ENCODE peak calls at places on chromosomes 13 and 19, in nine cellular contexts. M, X, O, R, L, G, B, P and K are unnamed samples.
A peak's percentile ranks its signal among the peaks of the same experiment; 100 is the strongest.

GRCh38 chr13:55632402-55632801 is 1508.3 kb upstream of the PRR20A start:
- DNase-seq in M (no peak), R (no peak), O (no peak), L (no peak), X (no peak), G (no peak), B (no peak), P (no peak), K (no peak)

GRCh38 chr13:113178070-113178895 is 19.8 kb downstream of the PROZ start:
- DNase-seq in L (no peak), R (peak; percentile 99), G (no peak), B (no peak), X (no peak), M (no peak), O (peak; percentile 70), P (no peak), K (no peak)

GRCh38 chr13:51122868-51123267 is 11.8 kb upstream of the C13orf42 start:
- DNase-seq in P (no peak), B (no peak), L (no peak), X (peak; percentile 12), R (no peak), M (peak; percentile 61), G (peak; percentile 9), O (no peak), K (no peak)

GRCh38 chr13:90882551-90882950 is 464.9 kb upstream of the MIR17HG start:
- DNase-seq in R (no peak), O (no peak), X (no peak), M (no peak), P (no peak), L (no peak), B (no peak), G (no peak), K (no peak)

GRCh38 chr19:33794578-33795369 is 1.9 kb upstream of the KCTD15 start:
- DNase-seq in P (peak; percentile 52), B (no peak), L (no peak), X (no peak), R (peak; percentile 23), O (peak; percentile 30), G (no peak), M (peak; percentile 69), K (peak; percentile 59)

GRCh38 chr19:52896431-52897148 is 845 bp downstream of the ZNF320 start:
- DNase-seq in X (peak; percentile 22), G (no peak), O (peak; percentile 32), L (peak; percentile 53), M (peak; percentile 68), P (peak; percentile 51), R (peak; percentile 32), B (peak; percentile 70), K (peak; percentile 41)

GRCh38 chr13:20995245-20995829 is 66.0 kb downstream of the LATS2 start:
- DNase-seq in X (no peak), R (no peak), M (peak; percentile 17), G (no peak), L (no peak), P (no peak), O (no peak), B (no peak), K (no peak)

GRCh38 chr19:33755314-33756020 is 41.2 kb upstream of the KCTD15 start:
- DNase-seq in O (no peak), M (no peak), R (no peak), P (no peak), G (no peak), X (no peak), B (no peak), L (no peak), K (peak; percentile 30)

GRCh38 chr13:94128430-94128829 is 351.1 kb downstream of the DCT start:
- DNase-seq in B (no peak), O (no peak), G (no peak), X (no peak), R (no peak), L (no peak), P (peak; percentile 26), M (no peak), K (no peak)

GRCh38 chr19:3849092-3849491 is 19.7 kb downstream of the ZFR2 start:
- DNase-seq in O (no peak), B (peak; percentile 52), M (peak; percentile 88), X (peak; percentile 78), L (no peak), P (no peak), R (peak; percentile 28), G (peak; percentile 42), K (peak; percentile 52)

GRCh38 chr19:42409477-42409876 is 17.7 kb downstream of the LIPE start:
- DNase-seq in M (no peak), L (peak; percentile 33), B (no peak), P (peak; percentile 52), G (no peak), R (no peak), X (peak; percentile 94), O (no peak), K (no peak)

GRCh38 chr13:31627097-31627496 is 112.2 kb upstream of the RXFP2 start:
- DNase-seq in R (peak; percentile 59), M (no peak), O (peak; percentile 8), L (no peak), B (no peak), P (no peak), G (no peak), X (no peak), K (no peak)

GRCh38 chr13:47459512-47459911 is 541.6 kb downstream of the SUCLA2 start:
- DNase-seq in R (peak; percentile 12), B (no peak), L (no peak), M (no peak), X (no peak), P (no peak), O (peak; percentile 25), G (no peak), K (peak; percentile 38)

GRCh38 chr19:48959341-48960239 is 4.9 kb downstream of the BAX start:
- DNase-seq in G (no peak), M (no peak), L (no peak), R (no peak), B (no peak), X (no peak), P (no peak), O (no peak), K (no peak)

GRCh38 chr19:3479177-3479818 is 1.0 kb downstream of the SMIM24 start:
- DNase-seq in X (no peak), G (no peak), M (peak; percentile 78), O (peak; percentile 43), P (no peak), R (no peak), B (peak; percentile 55), L (no peak), K (peak; percentile 66)

GRCh38 chr19:10514211-10515145 is 2.8 kb downstream of the S1PR5 start:
- DNase-seq in O (no peak), M (peak; percentile 89), G (peak; percentile 33), P (no peak), L (no peak), R (no peak), B (no peak), X (peak; percentile 7), K (peak; percentile 88)

GRCh38 chr19:39411006-39411831 is 1.2 kb upstream of the PLEKHG2 start:
- DNase-seq in R (peak; percentile 47), B (no peak), M (peak; percentile 70), L (no peak), X (peak; percentile 56), P (peak; percentile 58), G (no peak), O (no peak), K (no peak)

GRCh38 chr13:43042410-43042921 is 19.1 kb downstream of the DNAJC15 start:
- DNase-seq in M (no peak), R (peak; percentile 34), X (no peak), G (no peak), O (no peak), L (no peak), B (no peak), P (no peak), K (no peak)

GRCh38 chr13:113942591-113943103 is 31.2 kb downstream of the C13orf46 start:
- DNase-seq in B (no peak), O (no peak), P (no peak), M (no peak), G (no peak), R (no peak), X (no peak), L (no peak), K (no peak)

GRCh38 chr19:2271516-2272103 is 10.4 kb downstream of the PEAK3 start:
- DNase-seq in P (no peak), B (no peak), O (peak; percentile 75), G (no peak), M (no peak), R (peak; percentile 93), X (no peak), L (no peak), K (peak; percentile 26)

GRCh38 chr13:110832531-110832930 is 82.3 kb downstream of the ANKRD10 start:
- DNase-seq in L (no peak), R (no peak), G (no peak), M (no peak), B (no peak), O (no peak), P (no peak), X (no peak), K (no peak)

GRCh38 chr13:32426981-32427851 is 714 bp downstream of the N4BP2L1 start:
- DNase-seq in L (peak; percentile 76), M (peak; percentile 86), X (peak; percentile 6), P (peak; percentile 52), G (peak; percentile 36), O (peak; percentile 63), R (peak; percentile 31), B (peak; percentile 57), K (peak; percentile 74)

GRCh38 chr13:41668130-41668757 is 210.9 kb downstream of the RGCC start:
- DNase-seq in L (no peak), X (peak; percentile 39), B (peak; percentile 90), R (peak; percentile 96), G (no peak), O (peak; percentile 79), P (peak; percentile 31), M (peak; percentile 72), K (peak; percentile 86)

GRCh38 chr13:68176486-68176885 is 946.4 kb upstream of the PCDH9 start:
- DNase-seq in P (no peak), M (no peak), G (no peak), X (no peak), O (no peak), R (peak; percentile 84), L (no peak), B (no peak), K (no peak)

GRCh38 chr19:47699360-47699917 is 13.8 kb upstream of the EHD2 start:
- DNase-seq in R (peak; percentile 26), B (peak; percentile 61), M (peak; percentile 92), P (peak; percentile 52), X (peak; percentile 78), G (peak; percentile 61), L (peak; percentile 66), O (peak; percentile 77), K (peak; percentile 77)

GRCh38 chr19:45098521-45099464 is 5.8 kb downstream of the PPP1R37 start:
- DNase-seq in O (peak; percentile 65), X (no peak), R (peak; percentile 51), M (peak; percentile 46), G (no peak), P (peak; percentile 55), L (no peak), B (no peak), K (no peak)

GRCh38 chr19:41702208-41702651 is 6.2 kb upstream of the CEACAM5 start:
- DNase-seq in L (no peak), P (no peak), X (no peak), M (peak; percentile 10), G (no peak), R (peak; percentile 25), B (no peak), O (no peak), K (no peak)

GRCh38 chr19:16773259-16773658 is 53.6 kb downstream of the NWD1 start:
- DNase-seq in P (no peak), R (no peak), B (peak; percentile 61), X (no peak), G (no peak), M (no peak), L (no peak), O (no peak), K (no peak)

GRCh38 chr13:21420706-21421105 is 38.4 kb downstream of the ZDHHC20 start:
- DNase-seq in M (no peak), G (no peak), X (no peak), B (no peak), P (no peak), R (peak; percentile 64), O (peak; percentile 10), L (no peak), K (no peak)

GRCh38 chr19:48152552-48152951 is 17.6 kb downstream of the LIG1 start:
- DNase-seq in M (peak; percentile 87), P (peak; percentile 47), X (peak; percentile 67), L (no peak), O (peak; percentile 79), R (peak; percentile 93), B (peak; percentile 43), G (peak; percentile 60), K (peak; percentile 61)

GRCh38 chr19:38715540-38715939 is 28.7 kb downstream of the CAPN12 start:
- DNase-seq in O (no peak), P (peak; percentile 69), G (no peak), X (no peak), L (no peak), R (no peak), B (no peak), M (no peak), K (no peak)